ENCODE peak calls at places on chromosomes 11 and 22, in six cellular contexts. One of them, this sample, is unnamed.

GRCh38 chr22:41532908-41533825 is 11.1 kb downstream of the POLR3H start:
- DNase-seq in globus pallidus: no peak
- DNase-seq in CD4-positive, alpha-beta T cell: peak
- DNase-seq in midbrain: peak
- DNase-seq in glutamatergic neuron: peak
- DNase-seq in NCI-H1694 treated with DMSO at 0.1 percent for 48 hours: peak
- DNase-seq in this sample: peak

GRCh38 chr11:118622376-118623290 is 15.2 kb downstream of the PHLDB1 start:
- DNase-seq in globus pallidus: peak
- DNase-seq in CD4-positive, alpha-beta T cell: no peak
- DNase-seq in midbrain: peak
- DNase-seq in glutamatergic neuron: no peak
- DNase-seq in NCI-H1694 treated with DMSO at 0.1 percent for 48 hours: no peak
- DNase-seq in this sample: peak

GRCh38 chr11:133905677-133906156 is 51.1 kb downstream of the IGSF9B start:
- DNase-seq in globus pallidus: no peak
- DNase-seq in CD4-positive, alpha-beta T cell: no peak
- DNase-seq in midbrain: no peak
- DNase-seq in glutamatergic neuron: peak
- DNase-seq in NCI-H1694 treated with DMSO at 0.1 percent for 48 hours: no peak
- DNase-seq in this sample: no peak

GRCh38 chr22:37260396-37260795 is 16.3 kb upstream of the RAC2 start:
- DNase-seq in globus pallidus: no peak
- DNase-seq in CD4-positive, alpha-beta T cell: no peak
- DNase-seq in midbrain: no peak
- DNase-seq in glutamatergic neuron: no peak
- DNase-seq in NCI-H1694 treated with DMSO at 0.1 percent for 48 hours: no peak
- DNase-seq in this sample: no peak

GRCh38 chr22:24380220-24381218 is 46.9 kb upstream of the ADORA2A start:
- DNase-seq in globus pallidus: no peak
- DNase-seq in CD4-positive, alpha-beta T cell: no peak
- DNase-seq in midbrain: no peak
- DNase-seq in glutamatergic neuron: peak
- DNase-seq in NCI-H1694 treated with DMSO at 0.1 percent for 48 hours: peak
- DNase-seq in this sample: no peak

GRCh38 chr11:2248242-2248641 is 22.1 kb downstream of the ASCL2 start:
- DNase-seq in globus pallidus: no peak
- DNase-seq in CD4-positive, alpha-beta T cell: no peak
- DNase-seq in midbrain: no peak
- DNase-seq in glutamatergic neuron: no peak
- DNase-seq in NCI-H1694 treated with DMSO at 0.1 percent for 48 hours: no peak
- DNase-seq in this sample: no peak

GRCh38 chr11:19631657-19632325 is 80.8 kb upstream of the NAV2 start:
- DNase-seq in globus pallidus: no peak
- DNase-seq in CD4-positive, alpha-beta T cell: no peak
- DNase-seq in midbrain: no peak
- DNase-seq in glutamatergic neuron: no peak
- DNase-seq in NCI-H1694 treated with DMSO at 0.1 percent for 48 hours: no peak
- DNase-seq in this sample: no peak

GRCh38 chr22:28931844-28932561 is 48.6 kb downstream of the ZNRF3 start:
- DNase-seq in globus pallidus: no peak
- DNase-seq in CD4-positive, alpha-beta T cell: no peak
- DNase-seq in midbrain: no peak
- DNase-seq in glutamatergic neuron: no peak
- DNase-seq in NCI-H1694 treated with DMSO at 0.1 percent for 48 hours: no peak
- DNase-seq in this sample: no peak

GRCh38 chr11:77093987-77094840 is 8.4 kb upstream of the OMP start:
- DNase-seq in globus pallidus: no peak
- DNase-seq in CD4-positive, alpha-beta T cell: no peak
- DNase-seq in midbrain: no peak
- DNase-seq in glutamatergic neuron: no peak
- DNase-seq in NCI-H1694 treated with DMSO at 0.1 percent for 48 hours: no peak
- DNase-seq in this sample: no peak

GRCh38 chr11:15222777-15223176 is 108.1 kb downstream of the INSC start:
- DNase-seq in globus pallidus: no peak
- DNase-seq in CD4-positive, alpha-beta T cell: no peak
- DNase-seq in midbrain: no peak
- DNase-seq in glutamatergic neuron: no peak
- DNase-seq in NCI-H1694 treated with DMSO at 0.1 percent for 48 hours: no peak
- DNase-seq in this sample: no peak

GRCh38 chr11:6438979-6439571 is 1.7 kb downstream of the HPX start:
- DNase-seq in globus pallidus: peak
- DNase-seq in CD4-positive, alpha-beta T cell: no peak
- DNase-seq in midbrain: peak
- DNase-seq in glutamatergic neuron: peak
- DNase-seq in NCI-H1694 treated with DMSO at 0.1 percent for 48 hours: peak
- DNase-seq in this sample: peak

GRCh38 chr11:107821199-107821926 is 37.2 kb downstream of the SLC35F2 start:
- DNase-seq in globus pallidus: no peak
- DNase-seq in CD4-positive, alpha-beta T cell: no peak
- DNase-seq in midbrain: no peak
- DNase-seq in glutamatergic neuron: no peak
- DNase-seq in NCI-H1694 treated with DMSO at 0.1 percent for 48 hours: no peak
- DNase-seq in this sample: no peak

GRCh38 chr11:95346207-95346718 is 115.3 kb upstream of the SESN3 start:
- DNase-seq in globus pallidus: no peak
- DNase-seq in CD4-positive, alpha-beta T cell: no peak
- DNase-seq in midbrain: no peak
- DNase-seq in glutamatergic neuron: no peak
- DNase-seq in NCI-H1694 treated with DMSO at 0.1 percent for 48 hours: no peak
- DNase-seq in this sample: no peak

GRCh38 chr11:127191689-127192088 is 191.1 kb upstream of the KIRREL3 start:
- DNase-seq in globus pallidus: no peak
- DNase-seq in CD4-positive, alpha-beta T cell: no peak
- DNase-seq in midbrain: no peak
- DNase-seq in glutamatergic neuron: no peak
- DNase-seq in NCI-H1694 treated with DMSO at 0.1 percent for 48 hours: no peak
- DNase-seq in this sample: no peak

GRCh38 chr11:12800032-12800671 is 125.9 kb downstream of the TEAD1 start:
- DNase-seq in globus pallidus: no peak
- DNase-seq in CD4-positive, alpha-beta T cell: no peak
- DNase-seq in midbrain: no peak
- DNase-seq in glutamatergic neuron: no peak
- DNase-seq in NCI-H1694 treated with DMSO at 0.1 percent for 48 hours: no peak
- DNase-seq in this sample: no peak

GRCh38 chr22:45645526-45646414 is 25.9 kb upstream of the ATXN10 start:
- DNase-seq in globus pallidus: peak
- DNase-seq in CD4-positive, alpha-beta T cell: peak
- DNase-seq in midbrain: peak
- DNase-seq in glutamatergic neuron: peak
- DNase-seq in NCI-H1694 treated with DMSO at 0.1 percent for 48 hours: peak
- DNase-seq in this sample: peak

GRCh38 chr11:33040862-33041453 is 1.6 kb downstream of the TCP11L1 start:
- DNase-seq in globus pallidus: no peak
- DNase-seq in CD4-positive, alpha-beta T cell: no peak
- DNase-seq in midbrain: no peak
- DNase-seq in glutamatergic neuron: no peak
- DNase-seq in NCI-H1694 treated with DMSO at 0.1 percent for 48 hours: no peak
- DNase-seq in this sample: no peak

GRCh38 chr11:117870176-117870952 is 6.1 kb downstream of the FXYD6 start:
- DNase-seq in globus pallidus: peak
- DNase-seq in CD4-positive, alpha-beta T cell: no peak
- DNase-seq in midbrain: peak
- DNase-seq in glutamatergic neuron: no peak
- DNase-seq in NCI-H1694 treated with DMSO at 0.1 percent for 48 hours: no peak
- DNase-seq in this sample: no peak